ENCODE peak calls at places on chromosomes 5 and 9, in six cellular contexts. U is HEK293T; J is MV-4-11; Q is fibroblast of mammary gland; F is amygdala; R is T-helper 2 cell treated with Interferon-gamma antibody and Interleukin-4, amounts not matched to agents 5 μg/mL and 100 μg/mL, for 36 hours. M is an unnamed sample.

GRCh38 chr9:132236662-132237311 is 74.9 kb downstream of the NTNG2 start:
- DNase-seq in U (no peak), J (no peak), Q (no peak), F (no peak), R (no peak), M (no peak)

GRCh38 chr9:131274674-131275331 is 1.5 kb downstream of the FAM78A start:
- DNase-seq in U (no peak), J (no peak), Q (no peak), F (no peak), R (no peak), M (no peak)

GRCh38 chr9:93093449-93094293 is 2.3 kb upstream of the CARD19 start:
- DNase-seq in U (no peak), J (peak), Q (no peak), F (no peak), R (peak), M (no peak)

GRCh38 chr9:81092057-81092456 is 597.3 kb downstream of the TLE1 start:
- DNase-seq in U (no peak), J (peak), Q (peak), F (no peak), R (no peak), M (no peak)

GRCh38 chr9:71909887-71910601 is 949 bp downstream of the ABHD17B start:
- DNase-seq in U (peak), J (no peak), Q (peak), F (peak), R (peak), M (peak)

GRCh38 chr9:135893104-135893503 is 14.2 kb downstream of the CAMSAP1 start:
- DNase-seq in U (no peak), J (no peak), Q (no peak), F (no peak), R (no peak), M (no peak)

GRCh38 chr5:122766130-122766529 is 8.8 kb upstream of the SNX2 start:
- DNase-seq in U (no peak), J (no peak), Q (no peak), F (no peak), R (no peak), M (no peak)

GRCh38 chr9:95127249-95128176 is 190.0 kb downstream of the FANCC start:
- DNase-seq in U (peak), J (no peak), Q (peak), F (peak), R (peak), M (peak)

GRCh38 chr5:174396541-174396940 is 327.8 kb upstream of the MSX2 start:
- DNase-seq in U (no peak), J (no peak), Q (no peak), F (no peak), R (no peak), M (no peak)

GRCh38 chr9:107755267-107755666 is 265.7 kb upstream of the KLF4 start:
- DNase-seq in U (no peak), J (peak), Q (peak), F (no peak), R (no peak), M (no peak)

GRCh38 chr9:94932647-94933415 is 206.3 kb downstream of the AOPEP start:
- DNase-seq in U (no peak), J (no peak), Q (no peak), F (no peak), R (no peak), M (no peak)

GRCh38 chr5:142095035-142095434 is 13.5 kb upstream of the NDFIP1 start:
- DNase-seq in U (no peak), J (no peak), Q (no peak), F (no peak), R (peak), M (no peak)

GRCh38 chr9:99485461-99485860 is 263.4 kb downstream of the SEC61B start:
- DNase-seq in U (no peak), J (no peak), Q (peak), F (no peak), R (no peak), M (no peak)

GRCh38 chr5:169777112-169777511 is 140.0 kb downstream of the DOCK2 start:
- DNase-seq in U (peak), J (no peak), Q (no peak), F (no peak), R (no peak), M (no peak)

GRCh38 chr5:112146323-112146848 is 272.7 kb downstream of the EPB41L4A start:
- DNase-seq in U (no peak), J (peak), Q (peak), F (no peak), R (no peak), M (no peak)

GRCh38 chr5:113253037-113253436 is 181.8 kb downstream of the TSSK1B start:
- DNase-seq in U (no peak), J (no peak), Q (no peak), F (no peak), R (no peak), M (no peak)

GRCh38 chr5:133508845-133509741 is 103.2 kb downstream of the FSTL4 start:
- DNase-seq in U (no peak), J (peak), Q (peak), F (no peak), R (no peak), M (no peak)

GRCh38 chr5:139658928-139659667 is 10.9 kb downstream of the CXXC5 start:
- DNase-seq in U (no peak), J (no peak), Q (peak), F (no peak), R (no peak), M (no peak)

GRCh38 chr5:132190161-132190817 is 37.4 kb downstream of the P4HA2 start:
- DNase-seq in U (peak), J (peak), Q (peak), F (no peak), R (no peak), M (peak)

GRCh38 chr9:111959960-111960359 is 63.3 kb downstream of the UGCG start:
- DNase-seq in U (no peak), J (no peak), Q (no peak), F (no peak), R (no peak), M (no peak)

GRCh38 chr5:150144876-150145275 is 10.8 kb downstream of the PDGFRB start:
- DNase-seq in U (no peak), J (no peak), Q (no peak), F (no peak), R (no peak), M (no peak)

GRCh38 chr5:43420241-43420640 is 8.1 kb upstream of the CCL28 start:
- DNase-seq in U (no peak), J (no peak), Q (no peak), F (no peak), R (no peak), M (no peak)

GRCh38 chr5:132262882-132263547 is 5.5 kb downstream of the PDLIM4 start:
- DNase-seq in U (no peak), J (no peak), Q (no peak), F (no peak), R (no peak), M (no peak)

GRCh38 chr5:126015244-126016054 is 407.8 kb upstream of the GRAMD2B start:
- DNase-seq in U (peak), J (no peak), Q (peak), F (no peak), R (no peak), M (no peak)

GRCh38 chr5:157855404-157855994 is 3.4 kb downstream of the CLINT1 start:
- DNase-seq in U (peak), J (peak), Q (peak), F (peak), R (no peak), M (peak)

GRCh38 chr9:92620870-92621269 is 49.1 kb downstream of the IPPK start:
- DNase-seq in U (no peak), J (no peak), Q (no peak), F (no peak), R (no peak), M (no peak)

GRCh38 chr5:103942587-103943186 is 380.1 kb upstream of the NUDT12 start:
- DNase-seq in U (no peak), J (no peak), Q (no peak), F (no peak), R (no peak), M (no peak)

M was measured in nucleus accumbens.